ENCODE peak calls at places on chromosomes 5 and 9, in seven cellular contexts. M is brain microvascular endothelial cell, G is A549, F is fibroblast of the aortic adventitia, K is stomach, C is lung, B is spleen. H is an unnamed sample.

GRCh38 chr5:150154618-150155134 is 969 bp downstream of the PDGFRB start:
- DNase-seq in F (no peak), C (no peak), K (no peak), B (no peak), M (no peak), G (no peak), H (no peak)

GRCh38 chr9:114409103-114409780 is 21.5 kb upstream of the AKNA start:
- DNase-seq in B (no peak), C (no peak), M (peak; percentile 53), K (no peak), G (no peak), F (no peak), H (no peak)

GRCh38 chr9:38195737-38196161 is 126.7 kb upstream of the SHB start:
- DNase-seq in M (no peak), K (no peak), F (no peak), B (no peak), C (no peak), G (no peak), H (no peak)

GRCh38 chr5:84599964-84600363 is 215.3 kb upstream of the EDIL3 start:
- DNase-seq in K (no peak), C (no peak), F (no peak), B (no peak), G (no peak), M (no peak), H (no peak)

GRCh38 chr5:132010645-132011560 is 555 bp downstream of the ACSL6 start:
- DNase-seq in C (no peak), G (no peak), F (no peak), K (peak; percentile 22), B (no peak), M (no peak), H (peak; percentile 12)

GRCh38 chr5:4083591-4084337 is 488.1 kb downstream of the IRX1 start:
- DNase-seq in M (no peak), K (no peak), F (no peak), C (no peak), B (no peak), G (no peak), H (no peak)

GRCh38 chr5:25489834-25490538 is 845.2 kb upstream of the CDH10 start:
- DNase-seq in M (no peak), F (no peak), K (no peak), C (no peak), B (no peak), G (no peak), H (no peak)

GRCh38 chr5:43386960-43387362 is 25.2 kb downstream of the CCL28 start:
- DNase-seq in F (no peak), K (no peak), C (no peak), B (no peak), M (no peak), G (no peak), H (no peak)

GRCh38 chr5:115695290-115695689 is 69.5 kb upstream of the TMED7 start:
- DNase-seq in M (no peak), F (no peak), G (no peak), K (no peak), B (no peak), C (no peak), H (no peak)

GRCh38 chr5:64939772-64940510 is 171.2 kb downstream of the CWC27 start:
- DNase-seq in G (no peak), C (peak; percentile 64), K (peak; percentile 64), F (peak; percentile 39), B (peak; percentile 44), M (peak; percentile 54), H (no peak)

GRCh38 chr5:30765227-30765626 is 428.3 kb upstream of the CDH6 start:
- DNase-seq in G (no peak), M (peak; percentile 88), K (no peak), B (no peak), F (peak; percentile 57), C (no peak), H (no peak)

GRCh38 chr5:34905564-34905963 is 9.7 kb downstream of the RAD1 start:
- DNase-seq in C (no peak), M (no peak), F (peak; percentile 34), G (peak; percentile 27), K (no peak), B (no peak), H (no peak)

GRCh38 chr9:78857371-78858225 is 560.7 kb downstream of the PSAT1 start:
- DNase-seq in G (no peak), C (no peak), K (no peak), F (no peak), M (no peak), B (no peak), H (no peak)

GRCh38 chr5:130871346-130872086 is 293.5 kb downstream of the HINT1 start:
- DNase-seq in B (no peak), G (peak; percentile 11), F (peak; percentile 12), C (no peak), M (peak; percentile 33), K (peak; percentile 26), H (peak; percentile 50)

DNA sequence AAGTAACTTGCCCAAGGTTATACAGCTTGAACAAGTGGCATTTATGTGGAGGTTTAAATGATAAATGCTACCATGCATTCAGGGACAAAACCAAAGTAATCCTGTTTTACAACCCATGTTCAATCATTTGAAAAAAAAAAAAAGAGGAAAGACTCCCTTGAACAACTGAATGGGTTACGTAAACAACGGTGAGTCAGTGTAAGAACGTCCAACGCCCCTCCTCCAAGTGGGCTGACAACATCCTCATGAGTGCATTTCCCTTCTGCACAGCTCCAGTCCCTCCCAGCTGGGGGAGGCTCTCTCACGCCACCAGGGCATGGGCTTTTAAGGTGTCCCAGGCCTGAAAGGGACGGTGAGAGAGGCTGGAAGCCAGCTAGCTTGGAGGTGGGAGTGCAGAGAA is 90.0 kb downstream of the PRRT1B start:
- DNase-seq in C (peak; percentile 90), F (peak; percentile 97), G (peak; percentile 90), M (peak; percentile 98), B (peak; percentile 92), K (peak; percentile 81), H (peak; percentile 75)
- TF ChIP-seq CTCF in C (no peak), F (peak; percentile 24), G (no peak), M (peak; percentile 41), B (no peak), K (no peak), H (no peak)

DNA sequence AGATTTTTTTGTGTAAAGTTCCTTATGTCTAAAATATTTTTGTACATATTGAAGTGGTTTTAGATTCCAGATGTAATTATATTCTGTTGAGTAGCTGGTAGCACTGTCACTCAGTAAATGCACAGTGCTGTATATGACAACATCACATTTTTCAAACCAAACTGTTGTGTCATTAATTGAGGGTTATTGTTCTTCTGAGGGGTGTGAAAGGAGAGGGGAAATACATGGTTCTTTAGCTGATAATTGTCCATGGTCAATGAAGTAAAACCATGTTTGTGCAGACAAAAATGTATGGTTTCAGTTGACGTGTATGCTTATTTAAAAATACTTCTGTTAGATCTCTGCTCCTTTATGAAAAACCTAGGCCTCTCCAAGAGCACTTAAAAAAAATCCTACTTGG is 3.3 kb downstream of the ZNF462 start:
- DNase-seq in K (no peak), F (no peak), M (no peak), G (no peak), B (no peak), C (no peak), H (no peak)
- H3K4me3 ChIP-seq in K (no peak overlapping the region), F (no peak overlapping the region), M (no peak overlapping the region), G (no peak overlapping the region), B (no peak overlapping the region), C (no peak overlapping the region), H (no peak overlapping the region)

GRCh38 chr5:95520176-95520575 is 34.6 kb downstream of the SKIC3 start:
- DNase-seq in F (no peak), B (no peak), G (no peak), K (no peak), C (no peak), M (no peak), H (no peak)

GRCh38 chr5:95519151-95519550 is 35.6 kb downstream of the SKIC3 start:
- DNase-seq in C (no peak), K (no peak), M (no peak), F (no peak), G (no peak), B (no peak), H (no peak)

GRCh38 chr5:95519681-95520080 is 35.1 kb downstream of the SKIC3 start:
- DNase-seq in F (no peak), B (no peak), G (no peak), K (no peak), M (no peak), C (no peak), H (no peak)

GRCh38 chr5:95526871-95527270 is 27.9 kb downstream of the SKIC3 start:
- DNase-seq in K (no peak), C (no peak), G (no peak), B (no peak), M (no peak), F (no peak), H (no peak)

DNA sequence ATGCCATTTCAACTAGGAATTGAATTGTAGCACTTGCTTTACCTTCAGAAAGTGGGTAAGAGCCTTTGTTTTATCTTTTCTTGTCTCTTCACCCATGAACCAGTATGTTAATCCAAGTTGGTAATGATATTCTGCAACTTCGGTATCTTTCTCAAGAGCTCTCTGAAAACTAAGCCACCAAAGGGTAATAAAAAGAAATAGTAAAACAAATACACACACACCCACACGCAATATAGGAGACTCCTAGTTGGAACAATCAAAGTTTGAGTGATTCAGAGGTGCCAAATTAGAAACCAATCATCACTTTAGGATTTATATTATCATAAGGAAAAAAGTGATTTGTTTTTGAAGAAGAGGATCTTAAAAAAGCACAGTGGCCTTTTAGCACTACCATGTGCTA is 30.4 kb downstream of the SKIC3 start:
- DNase-seq in M (no peak), C (no peak), K (no peak), B (no peak), G (no peak), F (no peak), H (no peak)
- TF ChIP-seq CTCF in M (no peak), C (no peak), K (no peak), B (no peak), G (no peak), F (no peak), H (no peak)

GRCh38 chr9:91039835-91040140 is 238.2 kb downstream of the SYK start:
- DNase-seq in C (no peak), B (no peak), G (no peak), K (no peak), F (no peak), M (no peak), H (no peak)

GRCh38 chr9:91039125-91039834 is 237.7 kb downstream of the SYK start:
- DNase-seq in M (no peak), G (no peak), B (no peak), C (peak; percentile 25), F (no peak), K (no peak), H (no peak)

GRCh38 chr9:91037511-91038482 is 236.2 kb downstream of the SYK start:
- DNase-seq in K (peak; percentile 88), F (peak; percentile 90), G (peak; percentile 40), M (peak; percentile 77), C (peak; percentile 64), B (no peak), H (no peak)

GRCh38 chr9:91036826-91037510 is 235.3 kb downstream of the SYK start:
- DNase-seq in K (peak; percentile 77), C (peak; percentile 87), F (peak; percentile 94), B (peak; percentile 89), G (peak; percentile 77), M (peak; percentile 91), H (peak; percentile 82)

DNA sequence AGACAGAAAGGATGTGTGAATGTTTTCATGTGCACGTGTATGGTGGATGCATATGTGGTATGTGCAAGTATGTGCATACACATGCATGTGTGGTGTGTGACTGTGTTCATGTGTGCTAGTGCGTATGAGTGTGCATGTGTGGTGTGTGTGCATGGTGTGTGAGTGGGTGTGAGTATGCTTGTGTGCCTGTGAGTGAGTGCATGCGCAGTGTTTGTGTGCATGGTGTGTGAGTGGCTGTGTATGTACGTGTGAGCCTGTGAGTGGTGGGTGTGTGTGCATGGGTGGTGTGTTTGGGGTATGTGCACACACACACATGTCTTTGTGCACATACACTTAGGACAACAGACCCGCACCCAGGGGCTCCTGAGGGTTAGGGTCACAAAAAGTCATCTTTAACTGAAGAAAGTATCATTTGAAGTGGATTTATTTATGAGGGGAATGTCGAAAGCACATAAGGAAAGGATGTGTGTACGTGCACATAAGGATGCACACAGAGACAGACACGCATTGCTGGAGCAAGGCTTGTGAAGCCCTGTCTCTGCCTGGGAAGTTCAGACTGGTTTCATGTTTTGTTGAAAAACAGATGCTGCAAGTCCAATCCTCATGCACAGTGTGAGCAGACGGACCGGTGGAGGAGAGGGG is 237.0 kb downstream of the SYK start:
- DNase-seq in C (peak; percentile 21), B (no peak), K (no peak), M (no peak), F (no peak), G (no peak), H (no peak)
- H3K4me3 ChIP-seq in C (no peak overlapping the region), B (no peak overlapping the region), K (no peak overlapping the region), M (no peak overlapping the region), F (no peak overlapping the region), G (no peak overlapping the region), H (no peak overlapping the region)